ENCODE peak calls at places on chromosomes 7 and 10, in five cellular contexts. M is neural crest cell, J is GM13977, X is psoas muscle, T is left ventricle myocardium inferior. D is an unnamed sample.
A peak's percentile ranks its signal among the peaks of the same experiment; 100 is the strongest.

GRCh38 chr7:5420841-5421625 is 2.6 kb downstream of the TNRC18 start:
- DNase-seq in T (peak; percentile 28), M (peak; percentile 18), X (peak; percentile 37), J (no peak), D (no peak)

GRCh38 chr7:42081672-42082071 is 155.3 kb downstream of the GLI3 start:
- DNase-seq in M (no peak), X (no peak), T (no peak), J (no peak), D (no peak)

GRCh38 chr10:92222603-92223275 is 68.1 kb downstream of the CPEB3 start:
- DNase-seq in J (no peak), M (no peak), X (no peak), T (no peak), D (no peak)

GRCh38 chr7:70788276-70788675 is 343.7 kb upstream of the GALNT17 start:
- DNase-seq in M (no peak), J (no peak), X (no peak), T (no peak), D (peak; percentile 16)

GRCh38 chr7:138460649-138461607 is 869 bp downstream of the TRIM24 start:
- DNase-seq in J (peak; percentile 78), T (peak; percentile 54), M (peak; percentile 54), X (peak; percentile 58), D (peak; percentile 70)

GRCh38 chr10:107163086-107163880 is 1.2 kb downstream of the SORCS1 start:
- DNase-seq in X (no peak), M (no peak), T (no peak), J (no peak), D (no peak)

GRCh38 chr10:90945496-90946070 is 24.7 kb upstream of the ANKRD1 start:
- DNase-seq in J (no peak), T (no peak), M (no peak), X (no peak), D (no peak)

GRCh38 chr7:23268746-23269145 is 22.2 kb downstream of the GPNMB start:
- DNase-seq in T (peak; percentile 38), X (no peak), M (no peak), J (no peak), D (no peak)

GRCh38 chr10:58565256-58565655 is 52.6 kb downstream of the BICC1 start:
- DNase-seq in T (no peak), X (no peak), M (no peak), J (no peak), D (no peak)

GRCh38 chr10:13074562-13075451 is 25.2 kb upstream of the OPTN start:
- DNase-seq in T (peak; percentile 52), J (peak; percentile 74), X (peak; percentile 62), M (peak; percentile 83), D (peak; percentile 76)

GRCh38 chr7:109503421-109503820 is 933.7 kb downstream of the DNAJB9 start:
- DNase-seq in J (no peak), M (no peak), T (no peak), X (no peak), D (no peak)

GRCh38 chr10:125208854-125209545 is 48.6 kb upstream of the CTBP2 start:
- DNase-seq in X (no peak), J (no peak), M (no peak), T (no peak), D (no peak)

GRCh38 chr10:50605280-50606270 is 18.2 kb downstream of the SGMS1 start:
- DNase-seq in M (no peak), T (no peak), J (no peak), X (peak; percentile 22), D (no peak)

GRCh38 chr10:99698504-99699080 is 33.3 kb downstream of the COX15 start:
- DNase-seq in M (no peak), X (no peak), T (no peak), J (no peak), D (peak; percentile 16)
- TF ChIP-seq CTCF in M (peak; percentile 19), X (no peak), T (no peak), J (no peak), D (no peak)

GRCh38 chr10:5281355-5281754 is 83.4 kb upstream of the UCN3 start:
- DNase-seq in M (no peak), J (no peak), X (no peak), T (no peak), D (no peak)

GRCh38 chr10:5282137-5282536 is 82.6 kb upstream of the UCN3 start:
- DNase-seq in M (no peak), J (no peak), T (no peak), X (no peak), D (no peak)

GRCh38 chr10:5285186-5285585 is 79.6 kb upstream of the UCN3 start:
- DNase-seq in T (no peak), J (no peak), X (no peak), M (no peak), D (no peak)

GRCh38 chr10:5284311-5285057 is 80.3 kb upstream of the UCN3 start:
- DNase-seq in T (no peak), J (no peak), X (no peak), M (no peak), D (peak; percentile 42)

DNA sequence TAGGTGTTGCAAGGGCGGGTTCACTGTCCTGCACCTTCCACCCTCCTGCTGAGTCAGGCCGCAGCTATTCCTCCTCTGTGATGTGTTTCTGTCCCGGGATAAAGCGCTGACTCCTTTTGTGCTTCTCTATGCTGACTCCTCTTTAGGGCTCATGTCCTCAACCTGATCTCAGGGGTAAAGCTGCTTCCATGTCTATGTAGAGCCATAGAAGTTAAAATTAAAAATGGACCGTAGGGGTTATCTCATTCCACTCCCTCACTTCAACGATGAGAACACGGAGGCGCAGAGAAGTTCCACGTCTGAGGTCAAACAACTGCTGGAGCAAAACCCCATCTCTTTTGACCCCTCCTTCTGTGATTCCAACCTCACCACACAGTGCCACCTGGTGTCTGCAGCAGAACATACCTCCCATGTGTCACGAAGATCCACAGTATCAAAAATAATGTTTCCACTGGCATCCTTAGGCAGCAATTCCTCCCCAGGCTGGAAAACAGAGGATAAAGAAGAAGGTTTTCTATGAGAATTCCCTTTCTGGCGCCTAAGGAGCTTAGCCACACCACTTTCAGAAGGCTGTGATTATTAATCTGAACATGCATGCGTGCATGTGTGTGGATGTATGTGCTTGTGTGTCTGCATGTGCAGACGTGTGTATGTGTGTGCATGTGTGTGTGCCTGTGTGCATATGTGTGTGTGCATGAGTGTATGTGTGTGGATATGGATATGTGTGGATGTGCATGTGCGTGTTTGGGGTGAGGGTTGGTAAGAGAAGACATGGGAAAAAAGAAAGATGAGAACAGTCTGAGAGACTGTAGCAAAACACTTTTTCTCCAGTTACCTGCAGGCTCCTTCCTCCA is 81.2 kb upstream of the UCN3 start:
- DNase-seq in M (peak; percentile 23), J (peak; percentile 24), X (peak; percentile 63), T (peak; percentile 58), D (peak; percentile 71)
- TF ChIP-seq CTCF in M (peak; percentile 66), J (peak; percentile 59), X (peak; percentile 68), T (peak; percentile 81), D (peak; percentile 85)

GRCh38 chr7:120170384-120170783 is 102.6 kb upstream of the KCND2 start:
- DNase-seq in X (no peak), T (no peak), M (no peak), J (no peak), D (no peak)

GRCh38 chr7:120170849-120171248 is 102.1 kb upstream of the KCND2 start:
- DNase-seq in J (no peak), T (no peak), M (no peak), X (no peak), D (no peak)

GRCh38 chr7:120168066-120168465 is 104.9 kb upstream of the KCND2 start:
- DNase-seq in J (no peak), X (no peak), T (no peak), M (no peak), D (no peak)

DNA sequence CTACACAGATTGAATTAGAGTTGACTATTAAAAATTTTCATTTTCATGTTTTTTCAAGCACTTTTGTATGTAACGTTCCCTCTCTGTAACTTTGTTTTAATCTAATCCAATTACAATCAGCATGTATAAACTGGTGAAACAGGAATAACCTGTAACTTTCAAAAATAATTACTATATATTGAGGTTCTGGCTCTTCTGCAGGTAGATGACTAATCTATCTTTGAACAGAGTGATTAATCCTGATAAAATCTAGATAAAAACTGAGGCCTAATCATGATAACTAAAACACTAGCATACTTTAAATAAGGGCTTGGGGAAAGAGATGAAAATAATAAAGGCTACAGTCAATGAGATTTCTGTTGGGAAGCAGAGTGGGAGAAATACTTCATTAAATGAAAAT is 101.6 kb upstream of the KCND2 start:
- DNase-seq in T (no peak), X (no peak), M (no peak), J (no peak), D (no peak)
- TF ChIP-seq CTCF in T (no peak), X (no peak), M (no peak), J (no peak), D (no peak)

GRCh38 chr7:132755538-132756481 is 179.5 kb upstream of the PLXNA4 start:
- DNase-seq in M (no peak), X (no peak), J (no peak), T (no peak), D (no peak)
- TF ChIP-seq CTCF in M (no peak), X (no peak), J (no peak), T (no peak), D (no peak)

GRCh38 chr7:151408498-151408838 is 1.4 kb downstream of the WDR86 start:
- DNase-seq in X (no peak), T (no peak), J (no peak), M (no peak), D (no peak)

GRCh38 chr7:151408839-151409554 is 841 bp downstream of the WDR86 start:
- DNase-seq in X (no peak), T (no peak), J (no peak), M (peak; percentile 27), D (peak; percentile 60)

GRCh38 chr7:151410405-151411390 is 860 bp upstream of the WDR86 start:
- DNase-seq in T (no peak), X (no peak), J (no peak), M (peak; percentile 36), D (no peak)

GRCh38 chr7:151411551-151411950 is 1.7 kb upstream of the WDR86 start:
- DNase-seq in X (no peak), T (no peak), J (no peak), M (no peak), D (no peak)

DNA sequence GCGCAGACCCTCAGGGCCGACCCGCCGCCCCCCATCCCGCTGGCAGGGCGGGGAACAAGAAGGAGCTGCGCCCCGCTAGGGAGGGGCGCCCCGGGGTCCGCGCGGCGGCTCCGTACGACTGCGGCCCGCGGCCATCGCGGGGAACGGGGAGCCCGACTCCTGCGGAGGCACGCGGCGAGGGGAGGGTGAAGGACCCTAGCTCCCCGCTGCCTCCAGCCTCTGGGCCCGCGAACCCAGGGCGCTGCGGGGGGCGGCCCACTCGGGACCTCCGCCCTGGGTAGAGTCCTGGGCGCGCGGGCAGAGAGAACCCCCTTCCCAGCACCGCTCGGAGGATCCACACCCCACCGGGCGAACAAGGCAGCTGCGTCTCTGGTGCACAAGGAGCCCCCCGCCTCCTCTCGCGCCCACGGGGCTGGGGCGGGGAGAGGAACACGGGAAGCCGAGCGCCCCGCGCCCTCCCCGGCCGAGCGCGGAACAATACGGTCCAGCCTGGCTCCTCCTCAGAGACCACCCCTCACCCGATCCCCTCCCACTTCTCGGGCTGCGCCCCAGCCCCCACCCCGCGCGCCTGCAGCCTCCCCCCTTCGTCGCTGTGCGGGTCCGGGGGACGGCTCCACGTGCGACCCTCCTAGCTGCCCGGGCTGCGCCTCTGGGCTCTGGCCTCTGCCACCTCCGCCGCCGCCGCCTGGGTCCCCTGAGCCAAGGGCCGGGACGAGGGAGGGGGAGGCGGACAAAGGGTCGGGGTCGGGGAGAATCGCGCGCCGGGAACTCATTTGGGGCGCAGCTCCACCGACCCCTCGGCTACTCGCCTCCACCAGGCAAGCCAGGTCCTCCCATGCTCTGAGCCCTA is at the start of gene WDR86:
- DNase-seq in J (no peak), T (no peak), X (no peak), M (peak; percentile 51), D (no peak)
- TF ChIP-seq CTCF in J (no peak), T (no peak), X (no peak), M (peak; percentile 17), D (no peak)